ENCODE peak calls at places on chromosomes 12 and 14, in eight cellular contexts. X is activated gamma-delta T cell treated with anti-CD3 and anti-CD28 coated beads, Interleukin-2, amount 50 U/mL, for 16 hours; H is left ventricle myocardium inferior; P is hypothalamus; O is omental fat pad; V is ACHN; I is neural crest cell; U is cardiac muscle cell. N is an unnamed sample.

GRCh38 chr14:23182372-23183014 is 967 bp downstream of the SLC7A8 start:
- DNase-seq in P (peak; percentile 19), V (peak; percentile 10), U (no peak), H (no peak), I (no peak), X (no peak), O (no peak), N (no peak)

GRCh38 chr12:54349658-54350057 is 14.6 kb downstream of the GPR84 start:
- DNase-seq in I (no peak), X (no peak), U (no peak), H (no peak), P (no peak), O (no peak), V (no peak), N (no peak)

GRCh38 chr14:61802010-61802621 is 39.9 kb downstream of the SNAPC1 start:
- DNase-seq in U (no peak), H (no peak), O (no peak), I (no peak), X (no peak), V (no peak), P (no peak), N (no peak)

GRCh38 chr12:108115123-108115745 is 13.9 kb upstream of the WSCD2 start:
- DNase-seq in H (no peak), P (no peak), X (no peak), I (no peak), U (no peak), O (no peak), V (no peak), N (no peak)

GRCh38 chr12:4579305-4580097 is 17.5 kb downstream of the DYRK4 start:
- DNase-seq in X (no peak), O (no peak), V (peak; percentile 16), I (no peak), H (no peak), U (peak; percentile 22), P (no peak), N (peak; percentile 60)

GRCh38 chr14:51070732-51071131 is 24.2 kb downstream of the TRIM9 start:
- DNase-seq in X (no peak), U (peak; percentile 29), H (no peak), V (no peak), I (no peak), P (no peak), O (no peak), N (no peak)

GRCh38 chr12:94650143-94651056 is at the start of gene TMCC3:
- DNase-seq in O (no peak), P (peak; percentile 74), V (peak; percentile 73), H (peak; percentile 51), I (peak; percentile 41), U (peak; percentile 65), X (no peak), N (no peak)

GRCh38 chr12:109735051-109735521 is 21.5 kb downstream of the FAM222A start:
- DNase-seq in P (no peak), H (peak; percentile 2), X (no peak), I (no peak), V (no peak), U (no peak), O (no peak), N (no peak)

GRCh38 chr12:52091061-52091460 is 11.6 kb downstream of the SMIM41 start:
- DNase-seq in O (no peak), I (no peak), X (no peak), P (no peak), H (no peak), U (no peak), V (no peak), N (no peak)

GRCh38 chr12:70733385-70733784 is 96.2 kb upstream of the PTPRB start:
- DNase-seq in H (no peak), U (peak; percentile 85), V (peak; percentile 78), P (peak; percentile 7), I (peak; percentile 16), O (no peak), X (no peak), N (no peak)

GRCh38 chr14:74511966-74512365 is 18.4 kb downstream of the ISCA2 start:
- DNase-seq in X (no peak), V (no peak), P (no peak), O (no peak), H (no peak), U (no peak), I (no peak), N (no peak)

GRCh38 chr12:66144796-66145754 is 14.5 kb upstream of the LLPH start:
- DNase-seq in X (no peak), P (no peak), I (no peak), H (no peak), V (peak; percentile 82), U (peak; percentile 95), O (no peak), N (no peak)

GRCh38 chr12:88544991-88545684 is 35.1 kb downstream of the KITLG start:
- DNase-seq in U (peak; percentile 42), P (no peak), V (no peak), H (no peak), O (no peak), X (no peak), I (no peak), N (no peak)

GRCh38 chr14:61524211-61524806 is 171.0 kb upstream of the HIF1A start:
- DNase-seq in U (peak; percentile 88), P (no peak), H (no peak), O (no peak), X (no peak), I (no peak), V (peak; percentile 96), N (no peak)

GRCh38 chr14:75811862-75812505 is 150.9 kb downstream of the TTLL5 start:
- DNase-seq in H (no peak), U (no peak), I (no peak), X (no peak), P (no peak), O (no peak), V (no peak), N (no peak)

GRCh38 chr12:6230321-6231110 is 30.3 kb downstream of the CD9 start:
- DNase-seq in V (no peak), I (peak; percentile 43), H (peak; percentile 42), O (no peak), U (peak; percentile 60), P (peak; percentile 94), X (peak; percentile 54), N (no peak)

GRCh38 chr12:46386877-46387629 is 14.5 kb upstream of the SLC38A2 start:
- DNase-seq in P (no peak), H (peak; percentile 48), X (no peak), V (peak; percentile 40), U (peak; percentile 81), I (no peak), O (no peak), N (no peak)

GRCh38 chr12:123160801-123161487 is 10.1 kb upstream of the PITPNM2 start:
- DNase-seq in P (no peak), H (no peak), V (peak; percentile 89), X (no peak), O (no peak), I (no peak), U (peak; percentile 50), N (no peak)

N was measured in esophagus muscularis mucosa.